ENCODE peak calls at places on chromosomes 13 and 19, in four cellular contexts. One of them, this sample, is unnamed.

GRCh38 chr13:31096624-31097302 is 64.9 kb downstream of the HSPH1 start:
- DNase-seq in adrenal gland: no peak
- DNase-seq in right lobe of liver: no peak
- DNase-seq in IMR-90: no peak
- DNase-seq in this sample: no peak

GRCh38 chr13:33372251-33372919 is 86.8 kb upstream of the STARD13 start:
- DNase-seq in adrenal gland: no peak
- DNase-seq in right lobe of liver: no peak
- DNase-seq in IMR-90: peak
- DNase-seq in this sample: no peak

GRCh38 chr13:40190656-40191100 is 475.8 kb downstream of the FOXO1 start:
- DNase-seq in adrenal gland: no peak
- DNase-seq in right lobe of liver: no peak
- DNase-seq in IMR-90: peak
- DNase-seq in this sample: peak

GRCh38 chr13:98293103-98293502 is 116.0 kb upstream of the RNF113B start:
- DNase-seq in adrenal gland: no peak
- DNase-seq in right lobe of liver: no peak
- DNase-seq in IMR-90: no peak
- DNase-seq in this sample: no peak

GRCh38 chr13:23570099-23570926 is at the start of gene TNFRSF19:
- DNase-seq in adrenal gland: peak
- DNase-seq in right lobe of liver: no peak
- DNase-seq in IMR-90: peak
- DNase-seq in this sample: no peak

GRCh38 chr19:13103585-13103923 is 896 bp upstream of the LYL1 start:
- DNase-seq in adrenal gland: no peak
- DNase-seq in right lobe of liver: no peak
- DNase-seq in IMR-90: no peak
- DNase-seq in this sample: no peak

GRCh38 chr13:33125821-33126570 is 109.8 kb downstream of the KL start:
- DNase-seq in adrenal gland: peak
- DNase-seq in right lobe of liver: peak
- DNase-seq in IMR-90: peak
- DNase-seq in this sample: peak

GRCh38 chr19:13865243-13865577 is 11.7 kb upstream of the NANOS3 start:
- DNase-seq in adrenal gland: no peak
- DNase-seq in right lobe of liver: no peak
- DNase-seq in IMR-90: no peak
- DNase-seq in this sample: no peak

GRCh38 chr13:74145249-74145970 is 11.2 kb upstream of the KLF12 start:
- DNase-seq in adrenal gland: no peak
- DNase-seq in right lobe of liver: no peak
- DNase-seq in IMR-90: peak
- DNase-seq in this sample: no peak

GRCh38 chr13:66559093-66559492 is 671.0 kb downstream of the PCDH9 start:
- DNase-seq in adrenal gland: no peak
- DNase-seq in right lobe of liver: no peak
- DNase-seq in IMR-90: peak
- DNase-seq in this sample: no peak

GRCh38 chr13:62320129-62320724 is 904.6 kb upstream of the PCDH20 start:
- DNase-seq in adrenal gland: no peak
- DNase-seq in right lobe of liver: no peak
- DNase-seq in IMR-90: peak
- DNase-seq in this sample: no peak

GRCh38 chr13:28320884-28321574 is 173.9 kb downstream of the FLT1 start:
- DNase-seq in adrenal gland: no peak
- DNase-seq in right lobe of liver: no peak
- DNase-seq in IMR-90: peak
- DNase-seq in this sample: no peak

GRCh38 chr13:37878496-37878895 is 8.9 kb upstream of the TRPC4 start:
- DNase-seq in adrenal gland: no peak
- DNase-seq in right lobe of liver: no peak
- DNase-seq in IMR-90: peak
- DNase-seq in this sample: no peak

GRCh38 chr19:50025022-50025793 is at the start of gene VRK3:
- DNase-seq in adrenal gland: peak
- DNase-seq in right lobe of liver: peak
- DNase-seq in IMR-90: peak
- DNase-seq in this sample: peak

GRCh38 chr19:52600639-52601024 is 30.5 kb downstream of the ZNF701 start:
- DNase-seq in adrenal gland: no peak
- DNase-seq in right lobe of liver: no peak
- DNase-seq in IMR-90: peak
- DNase-seq in this sample: no peak

GRCh38 chr19:58572818-58573657 is at the start of gene MZF1:
- DNase-seq in adrenal gland: peak
- DNase-seq in right lobe of liver: peak
- DNase-seq in IMR-90: peak
- DNase-seq in this sample: peak
- TF ChIP-seq POLR2A in adrenal gland: peak
- TF ChIP-seq POLR2A in right lobe of liver: peak
- TF ChIP-seq POLR2A in IMR-90: peak
- TF ChIP-seq POLR2A in this sample: peak

GRCh38 chr19:40411125-40411842 is 1.9 kb downstream of the PRX start:
- DNase-seq in adrenal gland: no peak
- DNase-seq in right lobe of liver: no peak
- DNase-seq in IMR-90: no peak
- DNase-seq in this sample: no peak
- TF ChIP-seq POLR2A in adrenal gland: no peak
- TF ChIP-seq POLR2A in right lobe of liver: no peak
- TF ChIP-seq POLR2A in IMR-90: no peak
- TF ChIP-seq POLR2A in this sample: no peak

GRCh38 chr13:20772401-20773131 is 1.2 kb downstream of the EEF1AKMT1 start:
- DNase-seq in adrenal gland: no peak
- DNase-seq in right lobe of liver: no peak
- DNase-seq in IMR-90: peak
- DNase-seq in this sample: no peak

GRCh38 chr13:20774746-20775145 is 985 bp upstream of the EEF1AKMT1 start:
- DNase-seq in adrenal gland: no peak
- DNase-seq in right lobe of liver: no peak
- DNase-seq in IMR-90: no peak
- DNase-seq in this sample: no peak

GRCh38 chr13:20775961-20776360 is 2.2 kb upstream of the EEF1AKMT1 start:
- DNase-seq in adrenal gland: no peak
- DNase-seq in right lobe of liver: no peak
- DNase-seq in IMR-90: no peak
- DNase-seq in this sample: no peak

GRCh38 chr13:20776751-20777150 is 3.0 kb upstream of the EEF1AKMT1 start:
- DNase-seq in adrenal gland: no peak
- DNase-seq in right lobe of liver: no peak
- DNase-seq in IMR-90: no peak
- DNase-seq in this sample: no peak

GRCh38 chr13:20773194-20774080 is at the start of gene EEF1AKMT1:
- DNase-seq in adrenal gland: peak
- DNase-seq in right lobe of liver: peak
- DNase-seq in IMR-90: peak
- DNase-seq in this sample: peak
- TF ChIP-seq POLR2A in adrenal gland: peak
- TF ChIP-seq POLR2A in right lobe of liver: peak
- TF ChIP-seq POLR2A in IMR-90: peak
- TF ChIP-seq POLR2A in this sample: peak

DNA sequence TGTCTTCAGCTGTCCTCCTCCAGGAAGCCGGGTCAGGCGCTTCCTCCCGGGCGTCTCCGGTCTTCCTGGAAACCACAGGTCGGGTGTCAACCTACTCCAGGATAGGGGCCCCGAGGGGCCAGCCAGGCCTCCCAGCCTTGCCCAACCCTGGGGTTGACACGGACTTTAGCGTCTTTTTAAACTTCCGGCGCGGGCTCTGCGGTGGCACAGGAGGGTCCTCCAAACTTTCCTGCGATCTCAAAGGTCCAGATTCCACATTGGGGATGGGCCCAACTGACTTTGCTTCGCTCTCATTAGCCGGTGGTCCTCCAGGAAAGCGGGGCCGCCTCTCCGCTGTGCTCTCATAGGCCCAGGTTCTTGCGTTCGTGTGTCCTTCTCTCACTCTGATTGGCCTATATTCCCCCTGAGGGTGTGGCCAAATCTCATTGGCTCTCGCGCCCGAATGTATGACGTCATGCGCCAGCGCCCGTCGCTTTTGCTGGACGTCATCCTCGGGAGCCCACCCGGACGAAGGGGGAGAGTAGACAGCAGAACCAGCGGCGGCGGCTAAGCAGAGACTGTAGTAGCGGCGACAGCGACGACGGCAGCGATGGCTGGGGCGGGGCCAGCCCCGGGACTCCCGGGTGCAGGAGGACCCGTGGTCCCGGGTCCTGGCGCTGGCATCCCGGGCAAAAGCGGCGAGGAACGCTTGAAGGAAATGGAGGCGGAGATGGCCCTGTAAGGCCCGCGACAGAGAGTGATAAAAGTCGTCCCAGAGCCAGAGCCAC is at the start of gene RBM42:
- DNase-seq in adrenal gland: peak
- DNase-seq in right lobe of liver: peak
- DNase-seq in IMR-90: peak
- DNase-seq in this sample: peak
- TF ChIP-seq POLR2A in adrenal gland: peak
- TF ChIP-seq POLR2A in right lobe of liver: peak
- TF ChIP-seq POLR2A in IMR-90: peak
- TF ChIP-seq POLR2A in this sample: peak

GRCh38 chr19:40603071-40603718 is 2.0 kb downstream of the LTBP4 start:
- DNase-seq in adrenal gland: no peak
- DNase-seq in right lobe of liver: no peak
- DNase-seq in IMR-90: peak
- DNase-seq in this sample: no peak

GRCh38 chr19:40605201-40605971 is 4.2 kb downstream of the LTBP4 start:
- DNase-seq in adrenal gland: peak
- DNase-seq in right lobe of liver: peak
- DNase-seq in IMR-90: peak
- DNase-seq in this sample: peak

GRCh38 chr19:40604647-40605200 is 3.6 kb downstream of the LTBP4 start:
- DNase-seq in adrenal gland: peak
- DNase-seq in right lobe of liver: no peak
- DNase-seq in IMR-90: no peak
- DNase-seq in this sample: no peak

GRCh38 chr19:40601061-40601973 is at the start of gene LTBP4:
- DNase-seq in adrenal gland: peak
- DNase-seq in right lobe of liver: no peak
- DNase-seq in IMR-90: no peak
- DNase-seq in this sample: no peak

DNA sequence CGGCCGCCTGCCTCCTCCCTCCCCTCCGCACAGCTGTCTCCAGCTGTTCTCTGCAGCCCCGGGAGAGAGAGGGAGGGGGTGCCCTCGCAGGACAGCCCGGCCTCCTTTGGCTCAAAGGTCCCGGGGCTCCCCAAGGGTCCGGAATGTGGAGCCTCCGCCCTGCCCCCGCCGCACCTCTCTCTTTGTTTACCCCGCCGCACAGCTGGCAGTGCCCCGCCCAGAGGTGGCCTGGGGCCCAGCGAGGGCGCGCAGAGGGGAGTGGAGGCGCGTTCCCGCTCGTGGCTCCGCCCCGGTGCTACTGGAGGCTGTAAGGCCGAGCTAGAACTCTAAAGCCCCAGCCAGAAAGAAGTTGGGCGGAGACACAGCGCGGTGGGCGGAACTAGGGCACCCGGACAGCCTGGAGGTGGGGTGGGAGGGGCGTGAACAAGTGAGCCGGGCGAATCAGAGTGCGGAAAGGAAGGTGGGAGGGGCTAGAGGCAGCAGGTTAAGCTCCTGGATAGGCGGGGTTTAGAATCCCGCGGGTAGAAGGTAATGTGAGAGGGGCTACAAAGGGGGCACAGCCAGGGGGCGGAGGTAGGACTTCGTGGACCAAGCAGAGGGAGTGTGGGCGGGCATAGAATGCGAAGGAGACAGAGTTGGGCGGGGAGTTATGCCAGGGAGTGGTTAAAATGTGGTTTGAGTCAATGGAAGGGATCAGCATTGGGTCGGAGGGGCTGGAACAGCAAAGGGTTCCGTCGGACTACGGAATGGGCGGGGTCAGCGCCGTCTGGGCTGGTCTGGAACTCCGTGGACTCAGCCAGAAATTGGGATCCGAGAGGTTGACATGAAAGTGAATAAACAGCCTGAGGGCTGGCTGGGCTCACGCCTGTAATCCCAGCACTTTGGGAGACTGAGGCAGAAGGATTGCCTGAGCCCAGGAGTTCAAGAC is 2.8 kb downstream of the LTBP4 start:
- DNase-seq in adrenal gland: peak
- DNase-seq in right lobe of liver: peak
- DNase-seq in IMR-90: peak
- DNase-seq in this sample: peak
- TF ChIP-seq POLR2A in adrenal gland: no peak
- TF ChIP-seq POLR2A in right lobe of liver: peak
- TF ChIP-seq POLR2A in IMR-90: no peak
- TF ChIP-seq POLR2A in this sample: no peak

DNA sequence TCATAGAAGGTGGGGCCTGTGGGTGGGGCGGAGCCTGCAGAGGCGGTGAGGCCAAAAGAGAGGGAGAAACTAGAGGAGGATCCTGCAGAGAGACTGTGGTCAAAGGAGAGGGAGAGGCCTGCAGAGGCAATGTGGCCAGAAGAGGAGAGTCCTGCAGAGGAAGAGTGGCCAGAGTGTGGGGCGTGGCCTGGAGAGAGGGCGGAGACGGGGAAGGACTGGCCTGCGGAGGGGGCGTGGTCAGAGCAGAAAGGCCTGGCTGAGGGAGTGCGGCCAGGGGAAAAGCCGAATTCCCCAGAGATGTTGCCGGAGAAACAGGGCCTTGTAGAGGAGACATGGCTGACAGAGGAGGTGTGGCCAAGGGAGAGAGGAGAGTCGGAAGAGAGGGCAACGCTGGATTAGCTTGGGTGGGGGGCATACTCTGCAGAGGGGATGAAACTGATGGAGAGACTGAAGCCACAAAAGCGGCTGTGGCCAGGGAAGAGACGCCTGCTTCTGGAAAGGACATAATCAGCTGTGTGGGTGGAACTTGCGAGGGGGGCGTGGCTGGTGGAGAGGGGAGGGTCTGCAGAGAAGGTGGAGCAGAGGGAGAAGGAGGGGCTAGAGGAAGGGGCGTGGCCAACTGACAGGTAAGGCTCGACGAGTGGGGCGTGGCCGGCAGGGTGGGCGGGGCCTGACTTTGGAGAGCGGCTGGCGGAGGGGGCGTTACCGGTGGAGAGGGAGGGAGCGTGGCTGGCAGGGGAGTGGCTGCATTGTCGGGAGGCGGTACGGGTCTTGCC is 2.5 kb downstream of the PRR36 start:
- DNase-seq in adrenal gland: peak
- DNase-seq in right lobe of liver: peak
- DNase-seq in IMR-90: peak
- DNase-seq in this sample: peak
- TF ChIP-seq POLR2A in adrenal gland: no peak
- TF ChIP-seq POLR2A in right lobe of liver: no peak
- TF ChIP-seq POLR2A in IMR-90: no peak
- TF ChIP-seq POLR2A in this sample: no peak

GRCh38 chr19:7293795-7294570 is at the start of gene INSR:
- DNase-seq in adrenal gland: peak
- DNase-seq in right lobe of liver: peak
- DNase-seq in IMR-90: peak
- DNase-seq in this sample: peak
- TF ChIP-seq POLR2A in adrenal gland: peak
- TF ChIP-seq POLR2A in right lobe of liver: peak
- TF ChIP-seq POLR2A in IMR-90: no peak
- TF ChIP-seq POLR2A in this sample: peak

This sample was measured in H54.